ENCODE peak calls at places on chromosomes 2 and 18, in eight cellular contexts. P is hypothalamus; S is activated T-cell treated with anti-CD3 and anti-CD28 coated beads for 24 hours; K is testis; O is activated CD8-positive, alpha-beta T cell treated with anti-CD3 and anti-CD28 coated beads, Interleukin-2, amount 10 ng/mL, durations not matched to agents 7 days and 5 days; N is KG1; Y is stimulated activated CD4-positive, alpha-beta T cell treated with anti-CD3 and anti-CD28 coated beads, Interleukin-4, amount 100 ng/mL, for 24 hours; D is HT1080. B is an unnamed sample.

GRCh38 chr18:7000484-7001096 is 117.0 kb downstream of the LAMA1 start:
- DNase-seq in Y (no peak), O (no peak), P (no peak), N (no peak), K (no peak), D (peak), S (no peak), B (no peak)

GRCh38 chr2:130332271-130333073 is 10.2 kb upstream of the IMP4 start:
- DNase-seq in D (peak), K (peak), O (peak), P (peak), Y (peak), S (peak), N (peak), B (peak)

GRCh38 chr2:239025081-239025801 is 177.4 kb downstream of the TWIST2 start:
- DNase-seq in K (no peak), P (no peak), Y (no peak), O (no peak), S (no peak), N (no peak), D (peak), B (no peak)

GRCh38 chr2:60794271-60794863 is 38.3 kb downstream of the PAPOLG start:
- DNase-seq in P (no peak), D (no peak), N (no peak), O (no peak), S (no peak), Y (no peak), K (no peak), B (no peak)

GRCh38 chr18:7941533-7941932 is 374.4 kb downstream of the PTPRM start:
- DNase-seq in D (no peak), S (no peak), K (peak), O (no peak), Y (no peak), N (no peak), P (no peak), B (no peak)

GRCh38 chr2:170253721-170254230 is 75.8 kb downstream of the MYO3B start:
- DNase-seq in P (no peak), N (no peak), O (no peak), Y (no peak), K (no peak), S (no peak), D (no peak), B (no peak)

GRCh38 chr18:62790836-62791772 is 75.8 kb downstream of the PHLPP1 start:
- DNase-seq in K (peak), N (no peak), S (no peak), O (no peak), P (peak), D (no peak), Y (no peak), B (no peak)

GRCh38 chr2:215236131-215236530 is 75.7 kb upstream of the ATIC start:
- DNase-seq in D (no peak), S (no peak), N (no peak), O (no peak), P (no peak), K (no peak), Y (no peak), B (no peak)

GRCh38 chr18:3217930-3218647 is 1.7 kb downstream of the MYOM1 start:
- DNase-seq in N (no peak), P (no peak), Y (no peak), K (no peak), D (no peak), O (no peak), S (no peak), B (no peak)

GRCh38 chr2:172103471-172104292 is 982 bp upstream of the DLX2 start:
- DNase-seq in K (peak), D (peak), N (peak), S (peak), P (peak), Y (peak), O (peak), B (peak)

GRCh38 chr18:76491801-76492668 is 3.0 kb downstream of the ZNF516 start:
- DNase-seq in K (peak), S (no peak), P (no peak), D (peak), O (peak), N (no peak), Y (peak), B (peak)

GRCh38 chr18:5987217-5987616 is 91.9 kb upstream of the TMEM200C start:
- DNase-seq in P (no peak), K (no peak), D (no peak), O (no peak), N (no peak), Y (no peak), S (no peak), B (no peak)

GRCh38 chr2:119387381-119388129 is 20.8 kb downstream of the DBI start:
- DNase-seq in K (peak), S (peak), P (peak), Y (peak), D (no peak), O (no peak), N (no peak), B (peak)

GRCh38 chr2:215314896-215315295 is 3.0 kb downstream of the ATIC start:
- DNase-seq in S (no peak), D (no peak), O (no peak), K (no peak), Y (no peak), N (no peak), P (no peak), B (no peak)

GRCh38 chr2:42801388-42801787 is 9.0 kb upstream of the HAAO start:
- DNase-seq in P (no peak), Y (no peak), N (no peak), D (no peak), S (no peak), K (no peak), O (no peak), B (no peak)

GRCh38 chr2:98464772-98465310 is 20.2 kb downstream of the INPP4A start:
- DNase-seq in N (peak), Y (peak), P (no peak), D (no peak), S (no peak), O (peak), K (no peak), B (no peak)

GRCh38 chr2:112884869-112885502 is 26.0 kb upstream of the IL37 start:
- DNase-seq in K (peak), O (peak), N (peak), Y (peak), P (peak), S (peak), D (no peak), B (peak)

GRCh38 chr2:12318427-12319057 is 398.2 kb upstream of the TRIB2 start:
- DNase-seq in D (peak), O (no peak), N (no peak), S (no peak), K (no peak), Y (no peak), P (no peak), B (no peak)

GRCh38 chr2:234528410-234529150 is 31.7 kb upstream of the ARL4C start:
- DNase-seq in S (no peak), N (no peak), P (no peak), K (no peak), Y (no peak), D (no peak), O (no peak), B (no peak)

GRCh38 chr2:39512434-39512935 is 75.4 kb upstream of the MAP4K3 start:
- DNase-seq in S (no peak), O (no peak), D (no peak), K (peak), P (no peak), N (no peak), Y (peak), B (no peak)

GRCh38 chr2:240170883-240171282 is 30.4 kb upstream of the OTOS start:
- DNase-seq in P (no peak), N (no peak), Y (no peak), S (no peak), D (no peak), O (no peak), K (no peak), B (no peak)

GRCh38 chr18:62524443-62525200 is 1.8 kb downstream of the ZCCHC2 start:
- DNase-seq in O (peak), K (peak), Y (peak), P (peak), S (peak), D (peak), N (no peak), B (peak)